ENCODE peak calls at places on chromosomes 13 and 19, in ten cellular contexts. C is kidney epithelial cell, U is keratinocyte, Y is neural progenitor cell, F is fibroblast of pulmonary artery, N is tibial nerve, L is cardiac fibroblast, W is psoas muscle, T is IMR-90, A is type B pancreatic cell. R is an unnamed sample.

GRCh38 chr19:47036233-47036651 is 12.2 kb downstream of the TMEM160 start:
- DNase-seq in C (no peak), U (no peak), Y (peak; percentile 42), F (no peak), N (no peak), L (no peak), W (no peak), T (no peak), A (no peak), R (no peak)

GRCh38 chr13:25292301-25292700 is 5.0 kb upstream of the MTMR6 start:
- DNase-seq in C (peak; percentile 34), U (no peak), Y (no peak), F (no peak), N (no peak), L (peak; percentile 17), W (peak; percentile 14), T (peak; percentile 47), A (no peak), R (no peak)

GRCh38 chr19:2016041-2016807 is 710 bp upstream of the BTBD2 start:
- DNase-seq in C (no peak), U (peak; percentile 62), Y (peak; percentile 78), F (peak; percentile 86), N (peak; percentile 81), L (peak; percentile 93), W (peak; percentile 77), T (peak; percentile 81), A (no peak), R (peak; percentile 76)

GRCh38 chr13:42971670-42972355 is 20.2 kb downstream of the EPSTI1 start:
- DNase-seq in C (no peak), U (no peak), Y (no peak), F (peak; percentile 41), N (no peak), L (peak; percentile 45), W (no peak), T (peak; percentile 26), A (no peak), R (no peak)

GRCh38 chr13:111493468-111493867 is 173.0 kb downstream of the TEX29 start:
- DNase-seq in C (no peak), U (no peak), Y (no peak), F (no peak), N (no peak), L (no peak), W (no peak), T (no peak), A (peak; percentile 43), R (no peak)

GRCh38 chr19:46073268-46073922 is 32.6 kb upstream of the IGFL4 start:
- DNase-seq in C (no peak), U (no peak), Y (no peak), F (no peak), N (no peak), L (no peak), W (no peak), T (peak; percentile 5), A (no peak), R (no peak)

GRCh38 chr19:47544075-47544474 is 28.9 kb downstream of the ZNF541 start:
- DNase-seq in C (no peak), U (no peak), Y (no peak), F (no peak), N (no peak), L (no peak), W (no peak), T (no peak), A (no peak), R (no peak)

GRCh38 chr13:51912091-51912490 is 50.3 kb downstream of the CCDC70 start:
- DNase-seq in C (no peak), U (no peak), Y (no peak), F (no peak), N (no peak), L (peak; percentile 5), W (no peak), T (no peak), A (no peak), R (no peak)

GRCh38 chr13:95341441-95341840 is 40.2 kb upstream of the ABCC4 start:
- DNase-seq in C (no peak), U (no peak), Y (no peak), F (no peak), N (no peak), L (peak; percentile 15), W (no peak), T (no peak), A (no peak), R (no peak)

GRCh38 chr13:63625869-63626268 is 2210.2 kb upstream of the PCDH20 start:
- DNase-seq in C (no peak), U (no peak), Y (no peak), F (peak; percentile 6), N (no peak), L (no peak), W (no peak), T (peak; percentile 31), A (no peak), R (no peak)

GRCh38 chr13:29654807-29655547 is 59.5 kb upstream of the SLC7A1 start:
- DNase-seq in C (no peak), U (no peak), Y (no peak), F (peak; percentile 17), N (no peak), L (no peak), W (no peak), T (peak; percentile 86), A (no peak), R (no peak)

GRCh38 chr19:14081797-14082674 is 3.5 kb downstream of the C19orf67 start:
- DNase-seq in C (no peak), U (no peak), Y (peak; percentile 34), F (no peak), N (no peak), L (no peak), W (peak; percentile 53), T (peak; percentile 27), A (no peak), R (no peak)

GRCh38 chr13:21957833-21958232 is 287.0 kb downstream of the FGF9 start:
- DNase-seq in C (no peak), U (no peak), Y (no peak), F (no peak), N (no peak), L (no peak), W (no peak), T (peak; percentile 75), A (no peak), R (no peak)

GRCh38 chr13:28622286-28622685 is 36.6 kb upstream of the POMP start:
- DNase-seq in C (no peak), U (no peak), Y (no peak), F (no peak), N (peak; percentile 42), L (no peak), W (peak; percentile 39), T (no peak), A (no peak), R (peak; percentile 59)

GRCh38 chr19:58356236-58356970 is 3.1 kb upstream of the A1BG start:
- DNase-seq in C (no peak), U (no peak), Y (no peak), F (peak; percentile 49), N (no peak), L (peak; percentile 45), W (no peak), T (peak; percentile 43), A (no peak), R (no peak)

GRCh38 chr13:79231887-79232286 is 174.2 kb downstream of the RBM26 start:
- DNase-seq in C (no peak), U (no peak), Y (no peak), F (no peak), N (no peak), L (no peak), W (no peak), T (no peak), A (no peak), R (no peak)

DNA sequence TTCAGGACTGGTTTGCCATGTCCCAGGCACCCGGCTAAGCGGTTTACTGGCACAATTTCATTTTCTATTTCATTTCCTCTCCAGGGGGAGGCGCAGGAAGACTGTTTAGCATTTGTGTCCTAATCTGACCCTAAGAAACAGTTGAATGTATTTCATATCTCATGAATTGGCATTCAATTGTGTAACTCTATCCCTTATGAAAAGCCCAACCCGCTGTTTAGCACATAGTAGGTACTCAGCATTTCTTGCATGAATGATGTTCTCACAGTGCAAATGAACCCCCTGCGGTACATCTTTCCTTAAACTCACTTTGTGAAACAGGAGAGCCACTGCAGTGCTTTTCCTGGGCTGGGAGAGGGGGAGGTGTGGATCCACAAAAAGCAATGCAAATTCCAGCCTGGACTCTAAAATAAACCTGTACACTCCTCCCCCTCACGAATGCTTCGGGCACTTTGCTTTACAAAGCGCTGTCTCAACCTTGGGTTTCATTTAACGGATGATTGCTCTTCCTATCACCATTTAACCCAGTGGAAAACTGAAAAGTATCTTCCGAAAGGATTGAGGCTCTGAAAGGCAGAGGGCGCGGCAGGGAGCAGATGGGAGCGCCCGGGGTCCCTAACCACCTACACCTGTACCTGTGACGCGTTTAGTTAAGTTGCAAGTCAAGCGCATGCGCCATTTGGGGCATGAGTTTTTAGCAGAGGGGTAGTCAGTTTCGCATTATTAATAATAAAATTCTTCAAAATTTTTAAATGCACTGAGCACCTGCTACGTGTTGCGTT is 1.2 kb upstream of the EEF2 start:
- DNase-seq in C (peak; percentile 55), U (peak; percentile 45), Y (peak; percentile 74), F (peak; percentile 85), N (peak; percentile 56), L (peak; percentile 88), W (peak; percentile 27), T (peak; percentile 73), A (no peak), R (peak; percentile 44)
- TF ChIP-seq CTCF in C (peak; percentile 53), U (peak; percentile 55), Y (peak; percentile 61), F (peak; percentile 57), N (peak; percentile 61), L (peak; percentile 46), W (peak; percentile 62), T (peak; percentile 70), A (peak; percentile 69), R (peak; percentile 70)

GRCh38 chr13:98879127-98879520 is 98.7 kb downstream of the DOCK9 start:
- DNase-seq in C (no peak), U (no peak), Y (no peak), F (no peak), N (no peak), L (no peak), W (no peak), T (no peak), A (no peak), R (no peak)
- TF ChIP-seq CTCF in C (no peak), U (no peak), Y (no peak), F (no peak), N (no peak), L (no peak), W (no peak), T (no peak), A (no peak), R (no peak)

DNA sequence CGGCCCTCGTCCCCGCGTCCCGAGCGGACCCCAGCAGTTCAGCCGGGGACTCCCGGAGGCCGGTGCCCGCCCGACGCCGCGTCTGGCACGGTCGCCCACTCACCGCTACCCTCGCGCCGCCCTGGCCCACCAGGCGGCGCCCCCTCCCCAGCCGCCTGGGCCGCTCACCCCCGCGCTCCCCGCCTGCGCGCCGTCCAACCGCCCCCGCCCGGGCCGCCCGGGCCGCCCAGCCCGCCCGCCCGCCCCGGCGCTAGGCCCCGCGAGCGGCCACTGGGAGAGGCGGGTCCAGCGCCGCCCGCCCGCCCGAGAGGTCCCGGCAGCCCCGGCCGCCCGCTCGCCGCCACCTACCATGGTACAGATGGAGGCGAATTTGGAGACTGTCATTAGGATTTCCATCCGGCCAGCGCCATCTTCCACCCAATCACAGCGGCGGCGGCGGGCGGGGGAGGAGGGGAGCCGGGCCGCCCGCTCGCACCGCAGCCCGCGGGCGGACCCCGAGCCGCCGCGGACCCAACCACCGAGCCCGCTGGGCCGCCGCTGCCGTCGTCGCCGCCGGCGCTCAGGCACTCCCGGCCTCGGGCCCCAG is at the start of gene USP12:
- DNase-seq in C (no peak), U (no peak), Y (no peak), F (no peak), N (peak; percentile 14), L (peak; percentile 36), W (no peak), T (peak; percentile 22), A (no peak), R (no peak)
- TF ChIP-seq CTCF in C (no peak), U (no peak), Y (peak; percentile 38), F (no peak), N (no peak), L (no peak), W (peak; percentile 4), T (peak; percentile 41), A (peak; percentile 32), R (no peak)

GRCh38 chr19:51783373-51783772 is 11.6 kb upstream of the FPR3 start:
- DNase-seq in C (no peak), U (no peak), Y (no peak), F (peak; percentile 48), N (no peak), L (peak; percentile 51), W (no peak), T (no peak), A (no peak), R (no peak)
- TF ChIP-seq CTCF in C (peak; percentile 3), U (peak; percentile 57), Y (peak; percentile 29), F (peak; percentile 33), N (no peak), L (peak; percentile 41), W (no peak), T (peak; percentile 25), A (peak; percentile 36), R (no peak)

R was measured in gastrocnemius medialis.